ENCODE peak calls at places on chromosomes 7 and 10, in nine cellular contexts. D is gastrocnemius medialis; E is CD8-positive, alpha-beta T cell; S is T-cell; G is heart left ventricle; R is memory B cell; X is left lobe of liver; I is omental fat pad; J is stimulated activated effector memory CD8-positive, alpha-beta T cell treated with anti-CD3 and anti-CD28 coated beads, Interleukin-12 subunit alpha, Interleukin-12 subunit beta, amount 100 ng/mL, for 72 hours. A is an unnamed sample.

GRCh38 chr10:21022821-21023220 is 125.7 kb upstream of the NEBL start:
- ATAC-seq in D (no peak), E (no peak), S (no peak), G (no peak), R (no peak), X (peak; percentile 70), I (no peak), J (no peak), A (no peak)

GRCh38 chr10:17238445-17239275 is 10.6 kb downstream of the VIM start:
- ATAC-seq in D (no peak), E (peak; percentile 27), S (peak; percentile 35), G (peak; percentile 37), R (no peak), X (no peak), I (peak; percentile 46), J (no peak), A (peak; percentile 45)

GRCh38 chr10:110216240-110216639 is 8.8 kb downstream of the MXI1 start:
- ATAC-seq in D (no peak), E (no peak), S (no peak), G (no peak), R (no peak), X (no peak), I (no peak), J (no peak), A (no peak)

GRCh38 chr10:97822261-97822687 is 27.4 kb upstream of the GOLGA7B start:
- ATAC-seq in D (peak; percentile 64), E (no peak), S (no peak), G (peak; percentile 77), R (no peak), X (no peak), I (peak; percentile 42), J (no peak), A (no peak)

GRCh38 chr10:43437141-43437860 is 390 bp downstream of the ZNF487 start:
- ATAC-seq in D (peak; percentile 16), E (no peak), S (no peak), G (no peak), R (peak; percentile 83), X (no peak), I (no peak), J (no peak), A (no peak)

GRCh38 chr10:7102557-7103349 is 308.1 kb downstream of the SFMBT2 start:
- ATAC-seq in D (no peak), E (no peak), S (no peak), G (no peak), R (no peak), X (no peak), I (no peak), J (peak; percentile 89), A (no peak)

GRCh38 chr7:72446131-72446530 is 34.0 kb upstream of the CALN1 start:
- ATAC-seq in D (no peak), E (no peak), S (no peak), G (no peak), R (no peak), X (no peak), I (no peak), J (no peak), A (no peak)

GRCh38 chr10:119466655-119467054 is 75.9 kb downstream of the RGS10 start:
- ATAC-seq in D (no peak), E (peak; percentile 62), S (peak; percentile 43), G (no peak), R (peak; percentile 64), X (no peak), I (no peak), J (peak; percentile 98), A (no peak)

GRCh38 chr7:131011976-131012375 is 278.0 kb upstream of the KLF14 start:
- ATAC-seq in D (peak; percentile 55), E (no peak), S (no peak), G (peak; percentile 59), R (no peak), X (peak; percentile 47), I (peak; percentile 51), J (no peak), A (peak; percentile 83)

GRCh38 chr10:126387041-126387908 is 1.0 kb downstream of the ADAM12 start:
- ATAC-seq in D (no peak), E (no peak), S (peak; percentile 32), G (peak; percentile 56), R (no peak), X (peak; percentile 59), I (peak; percentile 57), J (peak; percentile 61), A (no peak)

GRCh38 chr10:91287912-91288311 is 67.4 kb downstream of the PCGF5 start:
- ATAC-seq in D (peak; percentile 15), E (no peak), S (no peak), G (peak; percentile 57), R (no peak), X (peak; percentile 10), I (no peak), J (no peak), A (no peak)

GRCh38 chr7:121126201-121126600 is 137.7 kb downstream of the CPED1 start:
- ATAC-seq in D (no peak), E (no peak), S (no peak), G (no peak), R (no peak), X (no peak), I (no peak), J (no peak), A (no peak)

GRCh38 chr7:69843653-69844052 is 245.4 kb downstream of the AUTS2 start:
- ATAC-seq in D (no peak), E (no peak), S (no peak), G (no peak), R (peak; percentile 75), X (no peak), I (no peak), J (no peak), A (no peak)

GRCh38 chr7:90994121-90994520 is 270.1 kb upstream of the FZD1 start:
- ATAC-seq in D (no peak), E (no peak), S (no peak), G (peak; percentile 73), R (no peak), X (no peak), I (no peak), J (no peak), A (no peak)

GRCh38 chr7:71636329-71636728 is 504.4 kb downstream of the GALNT17 start:
- ATAC-seq in D (no peak), E (no peak), S (no peak), G (peak; percentile 58), R (no peak), X (no peak), I (no peak), J (no peak), A (no peak)

GRCh38 chr10:102230264-102230860 is 4.3 kb downstream of the ELOVL3 start:
- ATAC-seq in D (peak; percentile 45), E (peak; percentile 12), S (no peak), G (peak; percentile 18), R (peak; percentile 26), X (peak; percentile 15), I (peak; percentile 65), J (peak; percentile 51), A (no peak)

GRCh38 chr10:129472696-129473555 is 5.9 kb downstream of the MGMT start:
- ATAC-seq in D (no peak), E (no peak), S (no peak), G (no peak), R (peak; percentile 79), X (no peak), I (no peak), J (no peak), A (no peak)

GRCh38 chr10:60735244-60735643 is 43.0 kb upstream of the CDK1 start:
- ATAC-seq in D (no peak), E (no peak), S (no peak), G (no peak), R (no peak), X (no peak), I (no peak), J (no peak), A (no peak)

GRCh38 chr10:120979435-120980315 is 128.5 kb downstream of the WDR11 start:
- ATAC-seq in D (no peak), E (no peak), S (peak; percentile 54), G (peak; percentile 43), R (no peak), X (peak; percentile 71), I (peak; percentile 48), J (peak; percentile 49), A (peak; percentile 47)

GRCh38 chr7:97024209-97025129 is at the start of gene DLX5:
- ATAC-seq in D (peak; percentile 21), E (no peak), S (no peak), G (peak; percentile 29), R (no peak), X (peak; percentile 20), I (no peak), J (peak; percentile 4), A (peak; percentile 12)

GRCh38 chr7:155312653-155313052 is 15.0 kb downstream of the INSIG1 start:
- ATAC-seq in D (no peak), E (no peak), S (no peak), G (no peak), R (no peak), X (peak; percentile 6), I (no peak), J (peak; percentile 19), A (no peak)

GRCh38 chr7:123571684-123572083 is 14.1 kb upstream of the NDUFA5 start:
- ATAC-seq in D (no peak), E (no peak), S (no peak), G (no peak), R (no peak), X (no peak), I (no peak), J (no peak), A (no peak)

A was measured in gastroesophageal sphincter.